ENCODE peak calls at places on chromosome 4, in five cellular contexts. K is esophagus squamous epithelium, V is uterus, R is AG10803, C is cardiac muscle cell. D is an unnamed sample.

GRCh38 chr4:26893491-26893890 is 32.9 kb downstream of the STIM2 start:
- DNase-seq in R (no peak), C (no peak), V (no peak), K (no peak), D (no peak)

GRCh38 chr4:8403173-8403753 is 37.3 kb downstream of the ACOX3 start:
- DNase-seq in K (no peak), C (peak), R (peak), V (peak), D (no peak)

GRCh38 chr4:11297201-11297600 is 131.5 kb downstream of the HS3ST1 start:
- DNase-seq in K (no peak), C (peak), V (no peak), R (no peak), D (no peak)

GRCh38 chr4:41428205-41428940 is 109.6 kb upstream of the LIMCH1 start:
- DNase-seq in C (no peak), K (no peak), V (no peak), R (no peak), D (no peak)

GRCh38 chr4:7423801-7424552 is 10.8 kb downstream of the PSAPL1 start:
- DNase-seq in K (no peak), C (no peak), V (peak), R (peak), D (no peak)

GRCh38 chr4:48388504-48389154 is 47.3 kb downstream of the SLAIN2 start:
- DNase-seq in R (peak), V (no peak), K (no peak), C (peak), D (no peak)

GRCh38 chr4:109708990-109709389 is 5.7 kb upstream of the CASP6 start:
- DNase-seq in C (no peak), K (no peak), V (no peak), R (no peak), D (no peak)

GRCh38 chr4:26273308-26273980 is 47.4 kb upstream of the RBPJ start:
- DNase-seq in K (no peak), R (peak), V (peak), C (no peak), D (no peak)

GRCh38 chr4:2441393-2442174 is 22.8 kb downstream of the CFAP99 start:
- DNase-seq in R (peak), K (no peak), V (no peak), C (peak), D (peak)

GRCh38 chr4:53863731-53864130 is 200.7 kb downstream of the CHIC2 start:
- DNase-seq in K (no peak), C (peak), R (no peak), V (no peak), D (no peak)

GRCh38 chr4:112853662-112854256 is 195.7 kb upstream of the ANK2 start:
- DNase-seq in R (no peak), V (no peak), C (peak), K (no peak), D (no peak)

GRCh38 chr4:77501240-77501639 is 104.4 kb upstream of the CXCL13 start:
- DNase-seq in K (no peak), C (peak), R (peak), V (no peak), D (no peak)

GRCh38 chr4:14180166-14180565 is 552.6 kb upstream of the BOD1L1 start:
- DNase-seq in K (no peak), R (no peak), V (no peak), C (no peak), D (no peak)

GRCh38 chr4:8205241-8205707 is 6.2 kb downstream of the SH3TC1 start:
- DNase-seq in V (no peak), K (no peak), C (peak), R (no peak), D (no peak)

GRCh38 chr4:113503691-113504090 is 257.8 kb downstream of the CAMK2D start:
- DNase-seq in K (no peak), V (no peak), R (no peak), C (no peak), D (no peak)

GRCh38 chr4:42923431-42923830 is 30.9 kb downstream of the GRXCR1 start:
- DNase-seq in C (no peak), K (no peak), V (no peak), R (no peak), D (no peak)

GRCh38 chr4:87270144-87270543 is 49.7 kb upstream of the KLHL8 start:
- DNase-seq in C (peak), K (no peak), V (no peak), R (peak), D (peak)

GRCh38 chr4:149521611-149522010 is 294.0 kb downstream of the IQCM start:
- DNase-seq in C (no peak), R (peak), V (no peak), K (no peak), D (no peak)

GRCh38 chr4:41746025-41746439 is 2.5 kb downstream of the PHOX2B start:
- DNase-seq in R (no peak), C (no peak), V (no peak), K (no peak), D (no peak)

GRCh38 chr4:155679343-155679742 is 12.7 kb downstream of the GUCY1A1 start:
- DNase-seq in K (no peak), V (no peak), R (no peak), C (peak), D (peak)

GRCh38 chr4:1717129-1718094 is 3.7 kb downstream of the TMEM129 start:
- DNase-seq in C (no peak), V (no peak), K (no peak), R (no peak), D (no peak)

GRCh38 chr4:2902126-2902525 is 58.5 kb downstream of the ADD1 start:
- DNase-seq in R (no peak), C (peak), V (no peak), K (no peak), D (no peak)

GRCh38 chr4:31089815-31090214 is 369.6 kb downstream of the PCDH7 start:
- DNase-seq in R (no peak), V (no peak), C (peak), K (no peak), D (peak)

GRCh38 chr4:187098429-187098828 is 374.8 kb upstream of the FAT1 start:
- DNase-seq in C (no peak), R (no peak), V (no peak), K (no peak), D (no peak)

GRCh38 chr4:70544279-70544870 is 26.0 kb downstream of the AMTN start:
- DNase-seq in V (no peak), C (peak), K (no peak), R (peak), D (peak)

GRCh38 chr4:109147135-109147534 is 155.3 kb downstream of the COL25A1 start:
- DNase-seq in R (no peak), K (no peak), C (no peak), V (no peak), D (no peak)

GRCh38 chr4:152073738-152074137 is 312.9 kb upstream of the GATB start:
- DNase-seq in V (no peak), C (peak), K (no peak), R (peak), D (no peak)

GRCh38 chr4:131091896-131092295 is 1995.9 kb downstream of the C4orf33 start:
- DNase-seq in C (peak), K (no peak), V (no peak), R (no peak), D (peak)

GRCh38 chr4:3822230-3822947 is 56.2 kb downstream of the ADRA2C start:
- DNase-seq in K (no peak), R (peak), V (no peak), C (peak), D (no peak)

GRCh38 chr4:98506462-98507132 is 151.8 kb downstream of the TSPAN5 start:
- DNase-seq in C (no peak), K (no peak), R (no peak), V (no peak), D (no peak)

GRCh38 chr4:338759-339097 is 1.1 kb downstream of the ZNF141 start:
- DNase-seq in C (no peak), V (no peak), K (no peak), R (no peak), D (no peak)

GRCh38 chr4:139633661-139634060 is 32.0 kb upstream of the MGST2 start:
- DNase-seq in C (peak), R (peak), K (no peak), V (peak), D (no peak)

GRCh38 chr4:14155803-14156202 is 528.3 kb upstream of the BOD1L1 start:
- DNase-seq in R (no peak), K (no peak), C (no peak), V (no peak), D (no peak)

GRCh38 chr4:172953896-172954568 is 214.6 kb upstream of the GALNT7 start:
- DNase-seq in C (no peak), R (no peak), V (no peak), K (no peak), D (no peak)

GRCh38 chr4:168560184-168560834 is 63.5 kb downstream of the PALLD start:
- DNase-seq in C (no peak), R (peak), V (no peak), K (no peak), D (peak)

GRCh38 chr4:57137261-57137660 is 27.1 kb upstream of the IGFBP7 start:
- DNase-seq in C (no peak), V (no peak), R (no peak), K (no peak), D (no peak)

DNA sequence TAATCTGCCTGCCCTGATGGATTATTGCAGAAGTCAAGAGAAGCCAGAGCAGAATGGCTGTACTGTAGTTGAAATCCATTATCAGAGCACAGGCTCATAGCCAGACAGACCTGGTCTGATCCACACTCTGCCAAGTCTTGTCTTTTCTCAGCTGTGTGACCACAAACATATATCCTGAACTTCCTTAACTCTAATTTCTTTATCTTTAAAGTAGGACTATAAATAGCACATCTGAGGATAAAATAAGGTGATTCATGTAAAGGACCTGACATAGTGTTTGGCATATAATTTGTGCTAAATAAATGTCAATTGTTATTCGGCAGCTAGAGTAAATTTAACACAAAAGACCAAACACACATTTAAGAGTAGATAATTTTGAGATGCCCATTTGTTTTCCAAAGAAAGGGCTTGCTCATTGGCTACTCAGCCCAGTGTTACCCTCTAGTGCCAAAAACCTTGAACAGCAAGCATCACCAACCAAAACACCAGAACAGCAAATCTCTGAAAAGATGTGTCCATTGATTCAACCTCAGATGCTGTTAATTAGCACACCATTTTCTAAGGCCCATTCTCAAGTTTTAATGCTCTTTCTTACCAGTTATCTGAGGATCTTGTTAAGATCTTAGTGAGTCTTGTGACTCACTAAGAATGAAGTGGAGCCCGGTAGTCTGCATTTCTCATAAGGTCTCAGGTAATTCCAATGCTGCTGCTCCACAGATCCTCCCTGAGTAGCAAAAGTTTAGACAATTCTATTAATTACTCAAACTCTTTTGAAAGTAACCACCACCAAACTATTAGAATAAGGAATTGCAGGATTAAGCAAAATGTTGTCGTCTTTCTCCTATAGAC is 108.8 kb downstream of the HHIP start:
- DNase-seq in K (no peak), V (no peak), C (peak), R (peak), D (no peak)
- TF ChIP-seq CTCF in K (no peak), V (no peak), C (peak), R (peak), D (peak)

GRCh38 chr4:166077782-166078181 is 204.7 kb downstream of the TLL1 start:
- DNase-seq in R (no peak), K (no peak), V (no peak), C (no peak), D (no peak)
- H3K4me3 ChIP-seq in R (no peak), K (no peak), V (no peak), C (no peak), D (no peak)

GRCh38 chr4:39435875-39436563 is 22.7 kb downstream of the RPL9 start:
- DNase-seq in C (no peak), V (no peak), R (no peak), K (no peak), D (no peak)
- TF ChIP-seq CTCF in C (no peak), V (no peak), R (no peak), K (no peak), D (peak)

GRCh38 chr4:142566780-142567179 is 279.3 kb downstream of the INPP4B start:
- DNase-seq in C (no peak), V (no peak), R (no peak), K (no peak), D (no peak)

GRCh38 chr4:142567199-142567598 is 278.9 kb downstream of the INPP4B start:
- DNase-seq in R (no peak), C (no peak), V (no peak), K (no peak), D (no peak)

GRCh38 chr4:142563682-142564291 is 282.3 kb downstream of the INPP4B start:
- DNase-seq in C (no peak), K (no peak), V (no peak), R (no peak), D (no peak)

GRCh38 chr4:142566243-142566642 is 279.9 kb downstream of the INPP4B start:
- DNase-seq in R (no peak), C (no peak), K (no peak), V (no peak), D (no peak)

DNA sequence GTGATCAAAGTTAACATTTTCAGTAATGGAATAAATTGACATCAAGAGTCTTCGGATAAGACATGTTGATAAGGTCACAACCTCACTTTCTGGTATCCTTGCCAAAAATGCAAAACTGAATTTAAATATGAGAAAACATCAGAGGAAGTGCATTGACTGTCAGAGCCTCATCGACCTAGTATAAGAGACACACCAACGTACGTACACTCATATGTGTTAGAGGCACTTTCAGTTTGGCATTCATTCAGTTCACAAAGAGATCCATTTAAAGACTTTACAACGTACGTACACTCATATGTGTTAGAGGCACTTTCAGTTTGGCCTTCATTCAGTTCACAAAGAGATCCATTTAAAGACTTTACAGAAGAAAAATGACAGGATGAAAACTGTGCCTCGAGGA is 280.3 kb downstream of the INPP4B start:
- DNase-seq in K (no peak), R (no peak), V (no peak), C (no peak), D (no peak)
- H3K4me3 ChIP-seq in K (peak), R (no peak), V (no peak), C (no peak), D (no peak)

GRCh38 chr4:74038161-74039064 is at the start of gene CXCL3:
- DNase-seq in R (peak), V (peak), C (peak), K (no peak), D (no peak)
- TF ChIP-seq CTCF in R (peak), V (peak), C (peak), K (peak), D (peak)

D was measured in LNCaP clone FGC.